ENCODE peak calls at places on chromosome 16, in seven cellular contexts. E is activated CD4-positive, alpha-beta T cell treated with anti-CD3 and anti-CD28 coated beads, Interleukin-2, amount 10 ng/mL, durations not matched to agents 7 days and 5 days; V is T47D; Z is AG09319; N is erythroblast; X is H1; R is activated T-cell treated with anti-CD3 and anti-CD28 coated beads, Interleukin-2, amount 50 U/mL, for 72 hours. L is an unnamed sample.

GRCh38 chr16:66911112-66911511 is 7.6 kb downstream of the CDH16 start:
- DNase-seq in E (no peak), V (no peak), Z (no peak), N (no peak), X (no peak), R (no peak), L (no peak)

GRCh38 chr16:57190136-57190535 is 4.0 kb downstream of the RSPRY1 start:
- DNase-seq in E (no peak), V (no peak), Z (no peak), N (no peak), X (no peak), R (no peak), L (no peak)

GRCh38 chr16:77273815-77274214 is 74.6 kb downstream of the SYCE1L start:
- DNase-seq in E (no peak), V (no peak), Z (no peak), N (no peak), X (no peak), R (no peak), L (no peak)

GRCh38 chr16:88686062-88686438 is 257 bp downstream of the SNAI3 start:
- DNase-seq in E (peak; percentile 44), V (peak; percentile 84), Z (no peak), N (no peak), X (no peak), R (peak; percentile 42), L (peak; percentile 43)

GRCh38 chr16:2810651-2811050 is 6.4 kb upstream of the PRSS21 start:
- DNase-seq in E (no peak), V (no peak), Z (no peak), N (no peak), X (no peak), R (no peak), L (no peak)

GRCh38 chr16:70410736-70411135 is 28.2 kb downstream of the ST3GAL2 start:
- DNase-seq in E (no peak), V (no peak), Z (no peak), N (no peak), X (no peak), R (no peak), L (no peak)

GRCh38 chr16:24518498-24518897 is 20.9 kb upstream of the RBBP6 start:
- DNase-seq in E (no peak), V (no peak), Z (no peak), N (no peak), X (no peak), R (no peak), L (no peak)

GRCh38 chr16:28261916-28262315 is 30.4 kb upstream of the SBK1 start:
- DNase-seq in E (no peak), V (no peak), Z (no peak), N (no peak), X (no peak), R (no peak), L (no peak)

GRCh38 chr16:67525176-67525860 is 3.3 kb upstream of the RIPOR1 start:
- DNase-seq in E (no peak), V (no peak), Z (no peak), N (no peak), X (no peak), R (no peak), L (no peak)

L was measured in effector memory CD8-positive, alpha-beta T cell.